ENCODE peak calls at places on chromosome 11, in seven cellular contexts. T is NCI-H1436 treated with DMSO at 0.1 percent for 48 hours; K is NCI-H345; X is NCI-H1092; F is activated CD4-positive, alpha-beta T cell treated with anti-CD3 and anti-CD28 coated beads, Interleukin-2, amount 50 U/mL, for 1 hour; P is GM23338; S is nephron progenitor cell. D is an unnamed sample.

GRCh38 chr11:88103337-88104206 is 71.7 kb downstream of the RAB38 start:
- DNase-seq in T (no peak), K (no peak), X (peak; percentile 14), F (no peak), P (peak; percentile 97), S (peak; percentile 35), D (peak; percentile 78)

GRCh38 chr11:11448626-11449025 is 95.6 kb upstream of the CSNK2A3 start:
- DNase-seq in T (no peak), K (no peak), X (no peak), F (no peak), P (no peak), S (no peak), D (no peak)

GRCh38 chr11:68436985-68437926 is 23.3 kb upstream of the PPP6R3 start:
- DNase-seq in T (no peak), K (no peak), X (no peak), F (no peak), P (no peak), S (no peak), D (no peak)

GRCh38 chr11:83033972-83034672 is 37.6 kb downstream of the RAB30 start:
- DNase-seq in T (no peak), K (no peak), X (no peak), F (no peak), P (peak; percentile 31), S (peak; percentile 19), D (no peak)

GRCh38 chr11:67500818-67501584 is 4.2 kb downstream of the PITPNM1 start:
- DNase-seq in T (no peak), K (no peak), X (no peak), F (no peak), P (no peak), S (no peak), D (no peak)

GRCh38 chr11:9757809-9758675 is 94.2 kb downstream of the SWAP70 start:
- DNase-seq in T (no peak), K (peak; percentile 86), X (peak; percentile 68), F (peak; percentile 90), P (peak; percentile 80), S (peak; percentile 93), D (peak; percentile 96)

GRCh38 chr11:93198221-93198650 is 445 bp upstream of the SLC36A4 start:
- DNase-seq in T (no peak), K (peak; percentile 9), X (no peak), F (no peak), P (no peak), S (no peak), D (no peak)

GRCh38 chr11:114180301-114181055 is 115.7 kb upstream of the NNMT start:
- DNase-seq in T (no peak), K (peak; percentile 55), X (peak; percentile 35), F (no peak), P (peak; percentile 74), S (no peak), D (no peak)

GRCh38 chr11:61011950-61012830 is 40.7 kb downstream of the CD6 start:
- DNase-seq in T (no peak), K (no peak), X (no peak), F (no peak), P (no peak), S (no peak), D (no peak)

GRCh38 chr11:13145461-13145860 is 132.1 kb upstream of the BMAL1 start:
- DNase-seq in T (no peak), K (no peak), X (no peak), F (no peak), P (peak; percentile 46), S (no peak), D (no peak)

D was measured in HEK293T.